ENCODE peak calls at places on chromosomes 4 and X, in seven cellular contexts. One of them, this sample, is unnamed.
A peak's percentile ranks its signal among the peaks of the same experiment; 100 is the strongest.

GRCh38 chr4:18859468-18859867 is 837.9 kb upstream of the LCORL start:
- DNase-seq in GM10248: no peak
- DNase-seq in kidney: no peak
- DNase-seq in choroid plexus epithelial cell: no peak
- DNase-seq in sigmoid colon: no peak
- DNase-seq in astrocyte of the spinal cord: no peak
- DNase-seq in suprapubic skin: no peak
- DNase-seq in this sample: no peak

GRCh38 chr4:600850-601515 is 24.4 kb upstream of the PDE6B start:
- DNase-seq in GM10248: no peak
- DNase-seq in kidney: no peak
- DNase-seq in choroid plexus epithelial cell: no peak
- DNase-seq in sigmoid colon: no peak
- DNase-seq in astrocyte of the spinal cord: no peak
- DNase-seq in suprapubic skin: no peak
- DNase-seq in this sample: no peak

GRCh38 chrX:109345866-109346265 is 136.0 kb downstream of the GUCY2F start:
- DNase-seq in GM10248: no peak
- DNase-seq in kidney: no peak
- DNase-seq in choroid plexus epithelial cell: peak; percentile 25
- DNase-seq in sigmoid colon: no peak
- DNase-seq in astrocyte of the spinal cord: peak; percentile 5
- DNase-seq in suprapubic skin: no peak
- DNase-seq in this sample: no peak

GRCh38 chrX:153829549-153829798 is 870 bp downstream of the PDZD4 start:
- DNase-seq in GM10248: no peak
- DNase-seq in kidney: no peak
- DNase-seq in choroid plexus epithelial cell: no peak
- DNase-seq in sigmoid colon: peak; percentile 56
- DNase-seq in astrocyte of the spinal cord: no peak
- DNase-seq in suprapubic skin: no peak
- DNase-seq in this sample: no peak

GRCh38 chrX:68440940-68441339 is 7.6 kb upstream of the OPHN1 start:
- DNase-seq in GM10248: no peak
- DNase-seq in kidney: no peak
- DNase-seq in choroid plexus epithelial cell: peak; percentile 75
- DNase-seq in sigmoid colon: peak; percentile 88
- DNase-seq in astrocyte of the spinal cord: peak; percentile 67
- DNase-seq in suprapubic skin: no peak
- DNase-seq in this sample: no peak

GRCh38 chrX:143121471-143121870 is 95.7 kb downstream of the SPANXN4 start:
- DNase-seq in GM10248: no peak
- DNase-seq in kidney: no peak
- DNase-seq in choroid plexus epithelial cell: no peak
- DNase-seq in sigmoid colon: no peak
- DNase-seq in astrocyte of the spinal cord: no peak
- DNase-seq in suprapubic skin: no peak
- DNase-seq in this sample: no peak

GRCh38 chr4:19195696-19196095 is 1056.0 kb upstream of the SLIT2 start:
- DNase-seq in GM10248: no peak
- DNase-seq in kidney: peak; percentile 7
- DNase-seq in choroid plexus epithelial cell: no peak
- DNase-seq in sigmoid colon: no peak
- DNase-seq in astrocyte of the spinal cord: no peak
- DNase-seq in suprapubic skin: no peak
- DNase-seq in this sample: no peak

GRCh38 chr4:73446336-73446938 is 10.4 kb downstream of the AFP start:
- DNase-seq in GM10248: peak; percentile 48
- DNase-seq in kidney: no peak
- DNase-seq in choroid plexus epithelial cell: peak; percentile 79
- DNase-seq in sigmoid colon: no peak
- DNase-seq in astrocyte of the spinal cord: peak; percentile 52
- DNase-seq in suprapubic skin: no peak
- DNase-seq in this sample: no peak

GRCh38 chrX:154516655-154517100 is 646 bp upstream of the FAM3A start:
- DNase-seq in GM10248: no peak
- DNase-seq in kidney: no peak
- DNase-seq in choroid plexus epithelial cell: peak; percentile 81
- DNase-seq in sigmoid colon: peak; percentile 86
- DNase-seq in astrocyte of the spinal cord: peak; percentile 47
- DNase-seq in suprapubic skin: no peak
- DNase-seq in this sample: no peak

GRCh38 chr4:13704020-13704419 is 76.5 kb upstream of the BOD1L1 start:
- DNase-seq in GM10248: no peak
- DNase-seq in kidney: no peak
- DNase-seq in choroid plexus epithelial cell: no peak
- DNase-seq in sigmoid colon: no peak
- DNase-seq in astrocyte of the spinal cord: no peak
- DNase-seq in suprapubic skin: no peak
- DNase-seq in this sample: no peak

GRCh38 chr4:102500371-102501175 is 586 bp upstream of the NFKB1 start:
- DNase-seq in GM10248: peak; percentile 22
- DNase-seq in kidney: peak; percentile 88
- DNase-seq in choroid plexus epithelial cell: peak; percentile 47
- DNase-seq in sigmoid colon: peak; percentile 78
- DNase-seq in astrocyte of the spinal cord: peak; percentile 51
- DNase-seq in suprapubic skin: peak; percentile 80
- DNase-seq in this sample: no peak

GRCh38 chr4:111127842-111128241 is 505.0 kb upstream of the PITX2 start:
- DNase-seq in GM10248: no peak
- DNase-seq in kidney: no peak
- DNase-seq in choroid plexus epithelial cell: no peak
- DNase-seq in sigmoid colon: no peak
- DNase-seq in astrocyte of the spinal cord: no peak
- DNase-seq in suprapubic skin: no peak
- DNase-seq in this sample: no peak

GRCh38 chr4:90727938-90728337 is 600.7 kb downstream of the CCSER1 start:
- DNase-seq in GM10248: no peak
- DNase-seq in kidney: no peak
- DNase-seq in choroid plexus epithelial cell: peak; percentile 1
- DNase-seq in sigmoid colon: no peak
- DNase-seq in astrocyte of the spinal cord: peak; percentile 6
- DNase-seq in suprapubic skin: no peak
- DNase-seq in this sample: no peak

GRCh38 chrX:45011131-45011530 is 138.1 kb downstream of the KDM6A start:
- DNase-seq in GM10248: no peak
- DNase-seq in kidney: no peak
- DNase-seq in choroid plexus epithelial cell: peak; percentile 58
- DNase-seq in sigmoid colon: no peak
- DNase-seq in astrocyte of the spinal cord: peak; percentile 55
- DNase-seq in suprapubic skin: no peak
- DNase-seq in this sample: no peak

GRCh38 chr4:71526626-71527406 is 188.0 kb downstream of the SLC4A4 start:
- DNase-seq in GM10248: no peak
- DNase-seq in kidney: no peak
- DNase-seq in choroid plexus epithelial cell: no peak
- DNase-seq in sigmoid colon: no peak
- DNase-seq in astrocyte of the spinal cord: no peak
- DNase-seq in suprapubic skin: no peak
- DNase-seq in this sample: no peak

GRCh38 chr4:122412547-122412946 is 33.7 kb downstream of the ADAD1 start:
- DNase-seq in GM10248: peak; percentile 7
- DNase-seq in kidney: no peak
- DNase-seq in choroid plexus epithelial cell: peak; percentile 11
- DNase-seq in sigmoid colon: no peak
- DNase-seq in astrocyte of the spinal cord: no peak
- DNase-seq in suprapubic skin: no peak
- DNase-seq in this sample: no peak

GRCh38 chr4:119683518-119683917 is 54.9 kb upstream of the PDE5A start:
- DNase-seq in GM10248: no peak
- DNase-seq in kidney: no peak
- DNase-seq in choroid plexus epithelial cell: peak; percentile 71
- DNase-seq in sigmoid colon: no peak
- DNase-seq in astrocyte of the spinal cord: peak; percentile 80
- DNase-seq in suprapubic skin: no peak
- DNase-seq in this sample: no peak

GRCh38 chr4:152094851-152095700 is 334.3 kb upstream of the GATB start:
- DNase-seq in GM10248: no peak
- DNase-seq in kidney: no peak
- DNase-seq in choroid plexus epithelial cell: peak; percentile 33
- DNase-seq in sigmoid colon: no peak
- DNase-seq in astrocyte of the spinal cord: peak; percentile 80
- DNase-seq in suprapubic skin: no peak
- DNase-seq in this sample: no peak

GRCh38 chr4:107747748-107748486 is 27.9 kb upstream of the PAPSS1 start:
- DNase-seq in GM10248: no peak
- DNase-seq in kidney: no peak
- DNase-seq in choroid plexus epithelial cell: no peak
- DNase-seq in sigmoid colon: no peak
- DNase-seq in astrocyte of the spinal cord: no peak
- DNase-seq in suprapubic skin: no peak
- DNase-seq in this sample: no peak

GRCh38 chrX:47091149-47091775 is 13.0 kb downstream of the RGN start:
- DNase-seq in GM10248: no peak
- DNase-seq in kidney: no peak
- DNase-seq in choroid plexus epithelial cell: peak; percentile 87
- DNase-seq in sigmoid colon: no peak
- DNase-seq in astrocyte of the spinal cord: peak; percentile 14
- DNase-seq in suprapubic skin: no peak
- DNase-seq in this sample: no peak

GRCh38 chr4:151667025-151667424 is 93.8 kb downstream of the GATB start:
- DNase-seq in GM10248: no peak
- DNase-seq in kidney: no peak
- DNase-seq in choroid plexus epithelial cell: no peak
- DNase-seq in sigmoid colon: no peak
- DNase-seq in astrocyte of the spinal cord: no peak
- DNase-seq in suprapubic skin: no peak
- DNase-seq in this sample: no peak

GRCh38 chrX:131955099-131955777 is 67.9 kb upstream of the STK26 start:
- DNase-seq in GM10248: no peak
- DNase-seq in kidney: no peak
- DNase-seq in choroid plexus epithelial cell: no peak
- DNase-seq in sigmoid colon: no peak
- DNase-seq in astrocyte of the spinal cord: no peak
- DNase-seq in suprapubic skin: no peak
- DNase-seq in this sample: no peak

GRCh38 chr4:139273835-139274234 is 6.2 kb downstream of the MGARP start:
- DNase-seq in GM10248: no peak
- DNase-seq in kidney: no peak
- DNase-seq in choroid plexus epithelial cell: no peak
- DNase-seq in sigmoid colon: no peak
- DNase-seq in astrocyte of the spinal cord: no peak
- DNase-seq in suprapubic skin: no peak
- DNase-seq in this sample: no peak

GRCh38 chrX:14504960-14505538 is 24.3 kb upstream of the GLRA2 start:
- DNase-seq in GM10248: no peak
- DNase-seq in kidney: no peak
- DNase-seq in choroid plexus epithelial cell: no peak
- DNase-seq in sigmoid colon: no peak
- DNase-seq in astrocyte of the spinal cord: no peak
- DNase-seq in suprapubic skin: no peak
- DNase-seq in this sample: no peak

GRCh38 chr4:137474711-137475301 is 57.5 kb downstream of the PCDH18 start:
- DNase-seq in GM10248: no peak
- DNase-seq in kidney: no peak
- DNase-seq in choroid plexus epithelial cell: peak; percentile 90
- DNase-seq in sigmoid colon: no peak
- DNase-seq in astrocyte of the spinal cord: peak; percentile 79
- DNase-seq in suprapubic skin: no peak
- DNase-seq in this sample: no peak

GRCh38 chr4:181278941-181279340 is 964.3 kb upstream of the TENM3 start:
- DNase-seq in GM10248: no peak
- DNase-seq in kidney: no peak
- DNase-seq in choroid plexus epithelial cell: no peak
- DNase-seq in sigmoid colon: no peak
- DNase-seq in astrocyte of the spinal cord: no peak
- DNase-seq in suprapubic skin: no peak
- DNase-seq in this sample: no peak

GRCh38 chrX:39296472-39296871 is 495.2 kb downstream of the MID1IP1 start:
- DNase-seq in GM10248: no peak
- DNase-seq in kidney: no peak
- DNase-seq in choroid plexus epithelial cell: no peak
- DNase-seq in sigmoid colon: no peak
- DNase-seq in astrocyte of the spinal cord: no peak
- DNase-seq in suprapubic skin: no peak
- DNase-seq in this sample: no peak
- TF ChIP-seq CTCF in GM10248: no peak
- TF ChIP-seq CTCF in kidney: no peak
- TF ChIP-seq CTCF in choroid plexus epithelial cell: no peak
- TF ChIP-seq CTCF in sigmoid colon: no peak
- TF ChIP-seq CTCF in astrocyte of the spinal cord: no peak
- TF ChIP-seq CTCF in suprapubic skin: no peak
- TF ChIP-seq CTCF in this sample: no peak

GRCh38 chr4:56909083-56909981 is 1.6 kb downstream of the REST start:
- DNase-seq in GM10248: peak; percentile 66
- DNase-seq in kidney: peak; percentile 90
- DNase-seq in choroid plexus epithelial cell: peak; percentile 63
- DNase-seq in sigmoid colon: peak; percentile 73
- DNase-seq in astrocyte of the spinal cord: peak; percentile 56
- DNase-seq in suprapubic skin: peak; percentile 86
- DNase-seq in this sample: no peak

GRCh38 chr4:56907009-56907408 is 691 bp upstream of the REST start:
- DNase-seq in GM10248: no peak
- DNase-seq in kidney: no peak
- DNase-seq in choroid plexus epithelial cell: no peak
- DNase-seq in sigmoid colon: no peak
- DNase-seq in astrocyte of the spinal cord: no peak
- DNase-seq in suprapubic skin: no peak
- DNase-seq in this sample: no peak

GRCh38 chr4:56906534-56906933 is 1.2 kb upstream of the REST start:
- DNase-seq in GM10248: no peak
- DNase-seq in kidney: no peak
- DNase-seq in choroid plexus epithelial cell: peak; percentile 7
- DNase-seq in sigmoid colon: no peak
- DNase-seq in astrocyte of the spinal cord: no peak
- DNase-seq in suprapubic skin: no peak
- DNase-seq in this sample: no peak

GRCh38 chr4:56907489-56908205 is at the start of gene REST:
- DNase-seq in GM10248: peak; percentile 85
- DNase-seq in kidney: peak; percentile 93
- DNase-seq in choroid plexus epithelial cell: peak; percentile 63
- DNase-seq in sigmoid colon: peak; percentile 87
- DNase-seq in astrocyte of the spinal cord: peak; percentile 56
- DNase-seq in suprapubic skin: peak; percentile 87
- DNase-seq in this sample: peak; percentile 28

GRCh38 chr4:56908206-56909082 is 744 bp downstream of the REST start:
- DNase-seq in GM10248: peak; percentile 85
- DNase-seq in kidney: peak; percentile 91
- DNase-seq in choroid plexus epithelial cell: peak; percentile 71
- DNase-seq in sigmoid colon: peak; percentile 76
- DNase-seq in astrocyte of the spinal cord: peak; percentile 74
- DNase-seq in suprapubic skin: peak; percentile 82
- DNase-seq in this sample: no peak
- TF ChIP-seq CTCF in GM10248: peak; percentile 27
- TF ChIP-seq CTCF in kidney: no peak
- TF ChIP-seq CTCF in choroid plexus epithelial cell: no peak
- TF ChIP-seq CTCF in sigmoid colon: no peak
- TF ChIP-seq CTCF in astrocyte of the spinal cord: no peak
- TF ChIP-seq CTCF in suprapubic skin: no peak
- TF ChIP-seq CTCF in this sample: no peak

GRCh38 chrX:81280148-81280547 is 78.2 kb downstream of the SH3BGRL start:
- DNase-seq in GM10248: no peak
- DNase-seq in kidney: peak; percentile 38
- DNase-seq in choroid plexus epithelial cell: peak; percentile 23
- DNase-seq in sigmoid colon: no peak
- DNase-seq in astrocyte of the spinal cord: no peak
- DNase-seq in suprapubic skin: no peak
- DNase-seq in this sample: no peak
- TF ChIP-seq CTCF in GM10248: no peak
- TF ChIP-seq CTCF in kidney: no peak
- TF ChIP-seq CTCF in choroid plexus epithelial cell: peak; percentile 36
- TF ChIP-seq CTCF in sigmoid colon: no peak
- TF ChIP-seq CTCF in astrocyte of the spinal cord: no peak
- TF ChIP-seq CTCF in suprapubic skin: no peak
- TF ChIP-seq CTCF in this sample: no peak

GRCh38 chr4:75555294-75556164 is at the start of gene ODAPH:
- DNase-seq in GM10248: peak; percentile 61
- DNase-seq in kidney: no peak
- DNase-seq in choroid plexus epithelial cell: peak; percentile 71
- DNase-seq in sigmoid colon: no peak
- DNase-seq in astrocyte of the spinal cord: peak; percentile 83
- DNase-seq in suprapubic skin: no peak
- DNase-seq in this sample: no peak
- TF ChIP-seq CTCF in GM10248: no peak
- TF ChIP-seq CTCF in kidney: no peak
- TF ChIP-seq CTCF in choroid plexus epithelial cell: peak; percentile 31
- TF ChIP-seq CTCF in sigmoid colon: no peak
- TF ChIP-seq CTCF in astrocyte of the spinal cord: peak; percentile 5
- TF ChIP-seq CTCF in suprapubic skin: no peak
- TF ChIP-seq CTCF in this sample: no peak

This sample was measured in esophagus squamous epithelium.